ENCODE peak calls at places on chromosomes 3 and 15, in five cellular contexts. G is activated B cell treated with CpG ODN at 0.5 μM for 24 hours, R is NCI-H2081, J is activated T-helper 1 cell treated with Interleukin-2 at 50 U/mL for 16 hours, B is fibroblast of the conjunctiva. C is an unnamed sample.

GRCh38 chr15:33913459-33913858 is 54.8 kb upstream of the CHRM5 start:
- DNase-seq in G (no peak), R (no peak), J (no peak), B (no peak), C (no peak)

GRCh38 chr3:66860771-66861170 is 137.3 kb upstream of the KBTBD8 start:
- DNase-seq in G (no peak), R (no peak), J (no peak), B (no peak), C (peak)

GRCh38 chr3:157089455-157090221 is 70.3 kb downstream of the CCNL1 start:
- DNase-seq in G (peak), R (no peak), J (no peak), B (no peak), C (no peak)

GRCh38 chr15:81235781-81236507 is 39.3 kb downstream of the IL16 start:
- DNase-seq in G (no peak), R (no peak), J (no peak), B (peak), C (peak)

GRCh38 chr15:75655911-75656310 is 8.2 kb downstream of the SNX33 start:
- DNase-seq in G (no peak), R (no peak), J (no peak), B (no peak), C (no peak)

GRCh38 chr15:60128000-60128376 is 123.9 kb downstream of the FOXB1 start:
- DNase-seq in G (no peak), R (no peak), J (no peak), B (no peak), C (no peak)

GRCh38 chr3:132253262-132253878 is 63.8 kb upstream of the ACP3 start:
- DNase-seq in G (no peak), R (peak), J (no peak), B (peak), C (no peak)

GRCh38 chr3:160400631-160401150 is 1.2 kb downstream of the SMC4 start:
- DNase-seq in G (peak), R (no peak), J (no peak), B (no peak), C (no peak)

GRCh38 chr15:64464271-64465005 is 4.1 kb downstream of the ZNF609 start:
- DNase-seq in G (no peak), R (peak), J (no peak), B (no peak), C (no peak)

GRCh38 chr3:29346828-29347227 is 66.0 kb downstream of the RBMS3 start:
- DNase-seq in G (no peak), R (no peak), J (no peak), B (peak), C (no peak)

GRCh38 chr3:128342701-128343180 is 123.9 kb downstream of the DNAJB8 start:
- DNase-seq in G (no peak), R (no peak), J (no peak), B (no peak), C (no peak)

GRCh38 chr3:193826126-193826795 is 233.3 kb downstream of the OPA1 start:
- DNase-seq in G (no peak), R (no peak), J (no peak), B (peak), C (peak)

GRCh38 chr3:188365184-188365583 is 211.2 kb downstream of the LPP start:
- DNase-seq in G (no peak), R (no peak), J (no peak), B (no peak), C (no peak)

GRCh38 chr15:35444557-35445204 is 101.3 kb downstream of the DPH6 start:
- DNase-seq in G (no peak), R (peak), J (no peak), B (no peak), C (no peak)

GRCh38 chr15:40957581-40958051 is 4.3 kb downstream of the CHAC1 start:
- DNase-seq in G (no peak), R (peak), J (no peak), B (peak), C (no peak)

GRCh38 chr3:7205535-7206331 is 344.8 kb downstream of the GRM7 start:
- DNase-seq in G (no peak), R (no peak), J (no peak), B (no peak), C (peak)

GRCh38 chr15:49674370-49674769 is 53.5 kb downstream of the DTWD1 start:
- DNase-seq in G (no peak), R (no peak), J (no peak), B (no peak), C (no peak)

GRCh38 chr15:45812200-45812599 is 177.4 kb downstream of the SQOR start:
- DNase-seq in G (no peak), R (no peak), J (no peak), B (no peak), C (no peak)

GRCh38 chr3:29901097-29901496 is 620.2 kb downstream of the RBMS3 start:
- DNase-seq in G (no peak), R (no peak), J (no peak), B (no peak), C (no peak)

GRCh38 chr3:43862992-43863805 is 172.5 kb downstream of the ABHD5 start:
- DNase-seq in G (no peak), R (no peak), J (no peak), B (no peak), C (no peak)

GRCh38 chr3:172388412-172389078 is 59.7 kb downstream of the GHSR start:
- DNase-seq in G (no peak), R (no peak), J (no peak), B (no peak), C (no peak)

GRCh38 chr3:107216229-107216628 is 161.0 kb upstream of the CCDC54 start:
- DNase-seq in G (no peak), R (no peak), J (no peak), B (no peak), C (no peak)

GRCh38 chr3:148816427-148816826 is 11.2 kb upstream of the CPB1 start:
- DNase-seq in G (no peak), R (no peak), J (no peak), B (no peak), C (no peak)

GRCh38 chr15:83285284-83285978 is 967 bp upstream of the BNC1 start:
- DNase-seq in G (no peak), R (no peak), J (no peak), B (no peak), C (no peak)

GRCh38 chr15:32877620-32878019 is 159.8 kb downstream of the GREM1 start:
- DNase-seq in G (no peak), R (no peak), J (no peak), B (no peak), C (no peak)

GRCh38 chr3:173733029-173733652 is 335.6 kb downstream of the NLGN1 start:
- DNase-seq in G (no peak), R (no peak), J (no peak), B (peak), C (no peak)

GRCh38 chr3:49357466-49358216 is 512 bp downstream of the GPX1 start:
- DNase-seq in G (peak), R (no peak), J (peak), B (peak), C (no peak)

GRCh38 chr15:99117563-99118257 is 12.8 kb downstream of the SYNM start:
- DNase-seq in G (no peak), R (no peak), J (no peak), B (no peak), C (no peak)

GRCh38 chr3:100710355-100711198 is 1.3 kb downstream of the TFG start:
- DNase-seq in G (peak), R (no peak), J (no peak), B (peak), C (peak)

GRCh38 chr3:23778451-23778850 is 27.3 kb upstream of the UBE2E1 start:
- DNase-seq in G (no peak), R (no peak), J (no peak), B (no peak), C (no peak)

GRCh38 chr3:196640501-196640968 is 1.0 kb downstream of the NRROS start:
- DNase-seq in G (no peak), R (no peak), J (no peak), B (no peak), C (no peak)

GRCh38 chr3:59425942-59426341 is 376.1 kb upstream of the CFAP20DC start:
- DNase-seq in G (no peak), R (no peak), J (peak), B (no peak), C (no peak)

GRCh38 chr15:65055201-65055870 is 10.1 kb downstream of the SLC51B start:
- DNase-seq in G (no peak), R (no peak), J (no peak), B (no peak), C (no peak)

GRCh38 chr3:114221165-114221880 is 16.1 kb downstream of the ZNF80 start:
- DNase-seq in G (no peak), R (no peak), J (peak), B (no peak), C (no peak)

C was measured in kidney epithelial cell.